ENCODE peak calls at places on chromosome 19, in seven cellular contexts. Q is H1, K is HCT116, H is K562, I is SK-N-SH, Z is GM12878, Y is HepG2. W is an unnamed sample.
A peak's percentile ranks its signal among the peaks of the same experiment; 100 is the strongest.

GRCh38 chr19:32349724-32350475 is 4.5 kb downstream of the ZNF507 start:
- DNase-seq in K (no peak), Z (no peak), I (no peak), Y (no peak), Q (no peak), H (no peak), W (no peak)

GRCh38 chr19:13020002-13020414 is 24.7 kb downstream of the NFIX start:
- DNase-seq in K (no peak), H (no peak), Z (no peak), I (no peak), Q (peak; percentile 81), Y (no peak), W (no peak)

GRCh38 chr19:13212759-13213330 is 62.6 kb downstream of the IER2 start:
- DNase-seq in K (peak; percentile 56), Z (peak; percentile 20), Q (peak; percentile 86), Y (peak; percentile 58), I (peak; percentile 72), H (peak; percentile 87), W (peak; percentile 75)

GRCh38 chr19:2215281-2215751 is 20.8 kb downstream of the PLEKHJ1 start:
- DNase-seq in H (peak; percentile 52), Y (no peak), I (no peak), Q (no peak), Z (no peak), K (no peak), W (no peak)

GRCh38 chr19:30890033-30890432 is 459.2 kb downstream of the TSHZ3 start:
- DNase-seq in Y (no peak), Z (no peak), K (no peak), H (no peak), Q (no peak), I (no peak), W (no peak)

GRCh38 chr19:56348289-56348877 is 33.7 kb upstream of the ZSCAN5A start:
- DNase-seq in I (peak; percentile 24), H (no peak), Y (no peak), K (peak; percentile 22), Z (no peak), Q (peak; percentile 46), W (no peak)

GRCh38 chr19:40799558-40800338 is 757 bp downstream of the EGLN2 start:
- DNase-seq in I (peak; percentile 69), H (no peak), K (no peak), Y (no peak), Q (peak; percentile 73), Z (no peak), W (no peak)

GRCh38 chr19:5718032-5718578 is 1.8 kb downstream of the LONP1 start:
- DNase-seq in Y (no peak), I (no peak), H (peak; percentile 4), Q (no peak), K (no peak), Z (no peak), W (no peak)

GRCh38 chr19:49811328-49811727 is 1.8 kb downstream of the FUZ start:
- DNase-seq in H (no peak), Z (no peak), Y (no peak), I (no peak), K (no peak), Q (no peak), W (no peak)

DNA sequence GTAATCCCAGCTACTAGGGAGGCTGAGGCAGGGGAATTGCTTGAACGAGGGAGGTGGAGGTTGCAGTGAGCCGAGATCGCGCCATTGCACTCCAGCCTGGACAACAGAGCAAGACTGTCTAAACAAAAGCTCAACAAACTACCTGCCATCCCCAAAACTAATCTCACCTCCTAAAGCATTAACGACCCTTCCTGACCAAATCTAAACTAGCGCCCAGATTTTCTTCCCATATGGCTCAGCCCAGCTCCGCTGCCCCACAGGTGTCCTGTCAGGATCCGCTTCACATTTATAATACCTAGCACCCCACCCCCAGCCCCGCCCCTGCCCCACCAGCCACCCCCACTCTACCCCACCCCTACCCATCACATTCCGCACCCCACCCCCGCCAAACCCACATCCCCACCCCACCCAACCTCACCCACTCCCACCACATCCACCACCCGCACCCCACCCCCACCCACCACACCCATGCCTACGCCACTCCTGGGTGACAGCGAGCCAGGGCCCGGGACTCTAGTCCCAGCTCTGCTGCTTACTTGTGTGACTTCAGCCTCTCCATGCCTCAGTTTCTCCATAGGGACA is 599 bp downstream of the C19orf12 start:
- DNase-seq in K (no peak), Z (no peak), Y (no peak), Q (no peak), H (peak; percentile 63), I (no peak), W (no peak)
- TF ChIP-seq JUND in K (no peak), Z (no peak), Y (no peak), Q (no peak), H (no peak), I (no peak), W (no peak)

DNA sequence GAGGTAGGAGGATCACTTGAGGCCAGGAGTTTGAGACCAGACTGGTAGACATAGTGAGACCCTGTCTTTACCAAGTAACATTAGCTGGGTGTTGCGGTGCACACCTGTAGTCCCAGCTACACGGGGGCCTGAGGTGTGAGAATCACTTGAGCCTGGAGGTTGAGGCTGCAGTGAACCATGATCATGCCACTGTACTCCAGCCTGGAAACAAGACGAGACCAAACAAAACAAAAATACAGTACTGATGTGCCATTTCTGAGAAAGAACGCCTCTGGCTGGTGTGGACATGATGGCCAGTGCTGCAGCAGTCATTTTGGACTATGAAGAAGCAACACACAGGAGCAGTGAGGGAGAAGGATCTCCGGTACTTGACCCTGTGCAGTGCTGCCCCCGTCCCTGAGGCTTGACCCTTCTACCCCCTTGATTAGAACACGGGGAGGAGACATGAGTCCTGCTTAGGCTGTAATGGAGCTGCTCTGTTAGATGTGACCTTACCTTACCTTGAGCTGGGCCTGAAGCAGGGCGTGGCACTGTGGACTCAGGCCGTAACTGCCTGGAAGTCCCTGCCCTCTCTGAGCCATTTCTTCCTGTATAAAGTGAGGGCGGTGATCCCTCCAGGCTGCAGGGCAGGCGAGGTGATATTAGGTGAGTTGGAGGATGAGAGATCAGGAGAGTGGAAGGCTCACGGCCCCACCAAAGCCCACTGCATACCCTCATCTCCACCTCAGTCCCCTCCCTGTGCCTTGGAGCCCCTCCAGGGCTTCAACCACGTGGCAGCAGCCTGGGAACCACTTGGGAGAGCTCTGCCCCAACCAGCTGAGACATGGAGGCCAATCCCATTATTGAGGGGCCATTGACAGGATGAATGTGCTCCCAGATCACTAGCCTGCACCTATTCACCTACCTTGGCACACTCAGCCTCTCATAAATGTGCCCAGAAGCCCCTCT is 5.9 kb downstream of the RPL18A start:
- DNase-seq in Y (no peak), Q (peak; percentile 59), Z (no peak), K (peak; percentile 57), H (peak; percentile 45), I (peak; percentile 32), W (no peak)
- TF ChIP-seq JUND in Y (no peak), Q (no peak), Z (no peak), K (no peak), H (peak; percentile 45), I (no peak), W (no peak)

DNA sequence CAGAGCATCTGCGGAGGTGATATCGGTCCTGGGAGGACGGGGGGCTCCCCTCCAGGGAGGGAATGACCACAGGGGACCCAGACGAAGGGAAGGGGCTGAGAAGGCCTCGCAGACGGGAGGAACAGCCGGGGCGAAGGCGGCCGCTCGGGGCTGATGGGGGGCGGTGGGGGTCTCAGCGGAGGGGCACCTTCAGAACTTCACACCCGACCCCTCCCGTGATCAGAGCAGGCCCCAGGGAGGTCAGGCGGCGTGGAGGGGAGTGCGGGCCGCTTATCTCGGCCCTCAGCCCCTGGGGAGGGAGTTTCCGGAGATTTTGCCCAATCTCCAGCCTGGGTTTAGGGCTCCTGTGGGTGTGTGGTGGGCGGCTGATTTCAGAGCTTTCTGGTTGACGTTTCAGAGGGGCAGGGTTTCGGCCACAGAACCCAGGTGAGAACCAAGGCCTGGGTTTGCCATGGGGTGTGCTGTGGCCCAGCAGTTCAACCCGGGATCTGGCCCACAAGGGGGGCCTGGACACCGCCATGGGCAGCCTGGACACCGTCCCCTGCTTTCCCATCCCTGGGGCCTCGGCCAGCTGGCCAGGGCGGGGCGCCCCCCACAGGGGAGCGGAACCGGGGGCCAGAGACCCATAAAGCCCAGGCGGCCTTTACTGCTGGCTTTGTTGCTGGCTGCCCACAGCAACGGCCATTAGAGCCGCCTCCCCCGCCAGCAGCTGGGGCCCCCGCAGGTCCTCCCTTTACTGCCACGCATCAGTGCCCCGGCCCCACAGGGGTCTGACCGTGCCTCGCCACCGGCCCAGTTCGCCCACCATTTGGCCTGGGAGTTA is 29.0 kb downstream of the ARID3A start:
- DNase-seq in I (no peak), H (peak; percentile 79), Y (no peak), Q (no peak), Z (peak; percentile 70), K (no peak), W (no peak)
- TF ChIP-seq JUND in I (no peak), H (peak; percentile 9), Y (no peak), Q (no peak), Z (no peak), K (no peak), W (no peak)

GRCh38 chr19:38656171-38656981 is 8.9 kb downstream of the ACTN4 start:
- DNase-seq in Q (no peak), Z (no peak), Y (peak; percentile 95), H (no peak), I (no peak), K (no peak), W (no peak)

GRCh38 chr19:38660724-38661123 is 13.3 kb downstream of the ACTN4 start:
- DNase-seq in I (no peak), H (no peak), Y (no peak), Q (no peak), Z (no peak), K (no peak), W (no peak)

GRCh38 chr19:38661166-38661565 is 13.7 kb downstream of the ACTN4 start:
- DNase-seq in Q (no peak), K (no peak), H (no peak), Y (no peak), I (no peak), Z (no peak), W (no peak)

GRCh38 chr19:38657633-38658222 is 10.3 kb downstream of the ACTN4 start:
- DNase-seq in H (no peak), Q (no peak), Y (no peak), K (peak; percentile 71), I (no peak), Z (no peak), W (no peak)

GRCh38 chr19:38658462-38659306 is 11.2 kb downstream of the ACTN4 start:
- DNase-seq in Y (peak; percentile 95), K (peak; percentile 83), Q (no peak), Z (no peak), I (no peak), H (no peak), W (peak; percentile 98)
- TF ChIP-seq JUND in Y (no peak), K (peak; percentile 52), Q (no peak), Z (no peak), I (peak; percentile 76), H (no peak), W (peak; percentile 41)

GRCh38 chr19:48501961-48502719 is 9.5 kb downstream of the LMTK3 start:
- DNase-seq in Q (peak; percentile 96), I (peak; percentile 85), Y (peak; percentile 86), K (peak; percentile 99), H (peak; percentile 95), Z (peak; percentile 59), W (peak; percentile 76)
- TF ChIP-seq JUND in Q (no peak), I (no peak), Y (no peak), K (no peak), H (no peak), Z (no peak), W (no peak)

GRCh38 chr19:10752913-10753285 is 35.0 kb downstream of the DNM2 start:
- DNase-seq in H (no peak), Y (no peak), I (no peak), Z (no peak), K (no peak), Q (no peak), W (no peak)
- TF ChIP-seq JUND in H (no peak), Y (no peak), I (no peak), Z (no peak), K (no peak), Q (no peak), W (no peak)